ENCODE peak calls at places on chromosomes 5 and 9, in nine cellular contexts. G is cardiac muscle cell; S is sigmoid colon; B is adrenal gland; Y is Panc1; E is stomach; L is lower lobe of right lung; Z is CD8-positive, alpha-beta T cell; I is left ventricle myocardium inferior. C is an unnamed sample. For H3K36me3, the result is how much of the 10 kb centered on the place peaks cover.

GRCh38 chr5:172403191-172403794 is 51.0 kb downstream of the SH3PXD2B start:
- DNase-seq in I (peak), L (no peak), G (peak), S (peak), Y (no peak), Z (no peak), B (peak), E (no peak), C (no peak)

GRCh38 chr5:75985077-75985476 is 98.1 kb upstream of the SV2C start:
- DNase-seq in B (no peak), G (no peak), I (no peak), L (no peak), E (no peak), Z (no peak), Y (no peak), S (no peak), C (no peak)

GRCh38 chr9:126558051-126558665 is 55.6 kb upstream of the LMX1B start:
- DNase-seq in B (peak), Y (peak), S (peak), G (peak), I (peak), L (peak), Z (peak), E (peak), C (peak)

GRCh38 chr5:170151105-170151831 is 45.6 kb downstream of the FOXI1 start:
- DNase-seq in E (no peak), G (peak), Z (no peak), B (peak), I (peak), S (no peak), Y (no peak), L (peak), C (peak)

GRCh38 chr9:137785704-137786161 is 91.8 kb upstream of the CACNA1B start:
- DNase-seq in E (peak), B (no peak), Y (no peak), S (peak), L (no peak), I (no peak), G (no peak), Z (no peak), C (peak)

GRCh38 chr9:14131353-14132088 is 182.4 kb downstream of the NFIB start:
- DNase-seq in G (no peak), Z (no peak), Y (no peak), B (no peak), S (no peak), I (no peak), L (no peak), E (no peak), C (no peak)

GRCh38 chr9:91161465-91162275 is 200.0 kb downstream of the AUH start:
- DNase-seq in S (no peak), L (no peak), B (no peak), E (no peak), Y (no peak), Z (no peak), I (no peak), G (no peak), C (no peak)

GRCh38 chr9:103681435-103681834 is 412.7 kb upstream of the SMC2 start:
- DNase-seq in Y (no peak), I (no peak), G (no peak), B (no peak), Z (no peak), S (no peak), L (no peak), E (no peak), C (no peak)

GRCh38 chr9:113876806-113877236 is 712 bp downstream of the ZNF618 start:
- DNase-seq in L (no peak), I (no peak), Z (no peak), B (no peak), Y (no peak), E (no peak), G (peak), S (no peak), C (no peak)

GRCh38 chr5:154002093-154002492 is 36.6 kb downstream of the FAM114A2 start:
- DNase-seq in S (peak), B (peak), Y (no peak), G (no peak), E (no peak), Z (no peak), L (no peak), I (no peak), C (no peak)

DNA sequence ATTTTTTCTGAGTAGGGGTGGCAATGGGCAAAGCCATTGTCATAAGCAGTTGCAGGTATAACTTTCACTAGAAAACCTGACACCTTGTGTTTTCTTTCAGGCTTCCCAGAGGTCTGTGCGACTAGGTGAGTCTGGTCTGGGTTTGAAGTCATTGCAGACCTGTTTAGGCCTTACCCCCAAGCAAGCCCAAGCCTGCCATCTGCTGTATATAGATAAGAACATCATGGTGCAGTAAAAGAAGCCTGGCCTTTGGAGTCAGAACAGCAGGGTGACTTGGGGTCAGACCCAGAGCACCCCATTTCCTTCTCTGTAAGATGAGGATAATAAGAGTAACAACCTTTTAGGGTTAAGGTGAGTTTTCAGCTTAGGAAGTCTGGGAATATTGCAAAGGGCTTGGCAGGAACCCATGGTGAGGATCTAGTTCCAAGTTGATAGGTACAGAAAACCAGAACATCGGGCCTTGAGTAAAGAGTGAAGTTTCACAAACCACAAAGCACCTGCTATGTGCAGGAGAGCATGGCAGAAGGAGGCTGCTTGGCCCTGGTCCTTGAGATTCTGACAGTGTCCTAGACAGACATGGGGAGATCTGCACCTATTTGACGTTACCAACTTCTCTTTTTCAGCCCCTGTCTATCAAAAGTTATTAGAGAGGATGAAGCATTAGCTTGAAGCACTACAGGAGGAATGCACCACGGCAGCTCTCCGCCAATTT is 33.9 kb downstream of the TGFBI start:
- DNase-seq in E (no peak), Y (no peak), B (no peak), S (no peak), I (no peak), L (no peak), G (peak), Z (no peak), C (no peak)
- TF ChIP-seq CTCF in E (peak), Y (peak), B (peak), S (peak), I (peak), L (peak), G (peak), Z (peak), C (peak)

DNA sequence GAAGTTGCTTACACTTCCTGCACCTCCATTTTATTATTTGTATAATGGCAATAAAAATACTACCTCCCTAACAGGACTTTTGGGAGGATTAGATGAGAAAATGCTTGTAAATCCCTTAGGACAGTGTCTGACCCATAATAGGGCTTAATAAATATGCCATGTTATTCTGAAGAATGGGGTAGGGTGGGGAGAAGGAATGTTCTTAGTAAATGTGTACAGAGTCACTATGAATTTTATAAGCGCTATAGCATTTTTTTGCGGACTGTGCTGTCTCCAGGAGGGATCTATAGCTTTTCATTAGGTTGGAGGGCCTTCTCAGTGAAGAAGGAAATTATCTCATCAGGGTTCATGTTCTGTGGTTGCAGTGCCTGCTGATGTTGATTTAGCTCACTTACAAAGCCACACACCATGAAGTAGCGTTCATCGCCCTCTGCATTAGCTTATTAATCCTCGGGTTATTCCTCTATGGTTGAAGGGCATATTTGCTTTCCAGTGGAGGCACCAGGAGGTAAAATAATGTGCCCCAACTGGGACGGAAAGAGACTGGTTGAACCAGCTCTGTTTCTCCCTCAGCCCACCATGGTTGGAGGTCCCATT is 497.1 kb downstream of the ARHGEF28 start:
- DNase-seq in S (no peak), L (no peak), B (no peak), Y (no peak), E (no peak), I (no peak), Z (no peak), G (no peak), C (peak)
- H3K4me3 ChIP-seq in S (no peak), L (no peak), B (no peak), Y (no peak), E (no peak), I (no peak), Z (no peak), G (no peak), C (no peak)

GRCh38 chr9:130491830-130492465 is 47.2 kb downstream of the ASS1 start:
- DNase-seq in Z (no peak), I (no peak), Y (no peak), S (no peak), G (no peak), E (no peak), L (no peak), B (no peak), C (no peak)
- H3K36me3 ChIP-seq in Z (under half), I (half or more), Y (under half), S (under half), G (under half), E (under half), L (under half), B (under half), C (under half)

GRCh38 chr5:144385597-144385996 is 214.9 kb downstream of the KCTD16 start:
- DNase-seq in E (no peak), Y (no peak), S (no peak), B (no peak), G (no peak), L (no peak), Z (no peak), I (no peak), C (no peak)

GRCh38 chr5:144386315-144386714 is 215.6 kb downstream of the KCTD16 start:
- DNase-seq in G (no peak), Z (no peak), I (no peak), S (no peak), Y (no peak), E (no peak), L (no peak), B (no peak), C (no peak)

GRCh38 chr5:144394036-144394435 is 223.4 kb downstream of the KCTD16 start:
- DNase-seq in B (no peak), Y (no peak), I (no peak), S (no peak), L (no peak), E (no peak), Z (no peak), G (no peak), C (no peak)

GRCh38 chr5:144391044-144391443 is 220.4 kb downstream of the KCTD16 start:
- DNase-seq in E (no peak), Z (no peak), Y (no peak), I (no peak), G (no peak), L (no peak), S (no peak), B (no peak), C (no peak)

GRCh38 chr5:144390133-144390532 is 219.5 kb downstream of the KCTD16 start:
- DNase-seq in G (no peak), Z (no peak), L (no peak), Y (no peak), B (no peak), E (peak), I (no peak), S (no peak), C (no peak)
- TF ChIP-seq CTCF in G (no peak), Z (no peak), L (no peak), Y (peak), B (no peak), E (peak), I (peak), S (no peak), C (peak)

C was measured in brain microvascular endothelial cell.